ENCODE peak calls at places on chromosomes 13 and 19, in five cellular contexts. J, E, C, R and S are unnamed samples.

GRCh38 chr13:110268576-110269185 is 38.3 kb downstream of the COL4A1 start:
- DNase-seq in J (no peak), E (no peak), C (no peak), R (no peak), S (no peak)

GRCh38 chr19:6086081-6086858 is 24.0 kb downstream of the RFX2 start:
- DNase-seq in J (peak; percentile 83), E (peak; percentile 85), C (no peak), R (no peak), S (no peak)

GRCh38 chr19:42075364-42075615 is 676 bp upstream of the ZNF574 start:
- DNase-seq in J (no peak), E (no peak), C (no peak), R (no peak), S (no peak)

GRCh38 chr19:6101291-6101690 is 9.0 kb downstream of the RFX2 start:
- DNase-seq in J (no peak), E (no peak), C (no peak), R (no peak), S (no peak)

GRCh38 chr13:39603424-39603947 is 493 bp upstream of the LHFPL6 start:
- DNase-seq in J (peak; percentile 70), E (no peak), C (no peak), R (peak; percentile 29), S (no peak)

GRCh38 chr19:3034845-3035541 is 5.9 kb upstream of the TLE2 start:
- DNase-seq in J (peak; percentile 59), E (peak; percentile 56), C (no peak), R (peak; percentile 62), S (peak; percentile 62)

GRCh38 chr19:21835429-21835809 is 563 bp downstream of the ZNF43 start:
- DNase-seq in J (no peak), E (no peak), C (no peak), R (no peak), S (no peak)

GRCh38 chr13:57673197-57673596 is 41.7 kb downstream of the PCDH17 start:
- DNase-seq in J (no peak), E (no peak), C (peak; percentile 31), R (peak; percentile 71), S (no peak)

GRCh38 chr13:40028446-40028845 is 373.0 kb downstream of the COG6 start:
- DNase-seq in J (no peak), E (no peak), C (no peak), R (no peak), S (no peak)

GRCh38 chr13:111304603-111305289 is 15.7 kb upstream of the TEX29 start:
- DNase-seq in J (no peak), E (no peak), C (no peak), R (no peak), S (no peak)

GRCh38 chr19:48698046-48698445 is 2.3 kb downstream of the FUT2 start:
- DNase-seq in J (peak; percentile 54), E (peak; percentile 37), C (no peak), R (no peak), S (no peak)

GRCh38 chr13:91405240-91405639 is 6.8 kb downstream of the GPC5 start:
- DNase-seq in J (no peak), E (no peak), C (no peak), R (no peak), S (no peak)

GRCh38 chr13:111269508-111269907 is 50.9 kb upstream of the TEX29 start:
- DNase-seq in J (no peak), E (no peak), C (no peak), R (no peak), S (no peak)

GRCh38 chr19:8324186-8325050 is 3.1 kb downstream of the RPS28 start:
- DNase-seq in J (no peak), E (no peak), C (no peak), R (no peak), S (peak; percentile 16)

GRCh38 chr19:19443283-19443682 is 37.8 kb downstream of the GATAD2A start:
- DNase-seq in J (no peak), E (no peak), C (no peak), R (no peak), S (no peak)

GRCh38 chr13:19597523-19597922 is 35.9 kb upstream of the MPHOSPH8 start:
- DNase-seq in J (peak; percentile 79), E (peak; percentile 83), C (no peak), R (no peak), S (no peak)

GRCh38 chr13:49858183-49858856 is 65.8 kb upstream of the KPNA3 start:
- DNase-seq in J (peak; percentile 96), E (peak; percentile 79), C (no peak), R (no peak), S (no peak)

GRCh38 chr19:19628499-19629134 is 597 bp upstream of the LPAR2 start:
- DNase-seq in J (peak; percentile 16), E (peak; percentile 90), C (peak; percentile 79), R (peak; percentile 95), S (no peak)

GRCh38 chr19:46537136-46538097 is 41.8 kb upstream of the PNMA8B start:
- DNase-seq in J (peak; percentile 66), E (peak; percentile 17), C (no peak), R (peak; percentile 63), S (peak; percentile 56)

GRCh38 chr13:106104281-106104901 is 431.1 kb downstream of the EFNB2 start:
- DNase-seq in J (peak; percentile 90), E (peak; percentile 84), C (peak; percentile 42), R (peak; percentile 20), S (no peak)

GRCh38 chr13:28425796-28426195 is 69.1 kb downstream of the FLT1 start:
- DNase-seq in J (no peak), E (no peak), C (no peak), R (no peak), S (no peak)

GRCh38 chr13:51556740-51557139 is 27.5 kb upstream of the WDFY2 start:
- DNase-seq in J (no peak), E (peak; percentile 93), C (no peak), R (no peak), S (no peak)

GRCh38 chr13:105774739-105775460 is 760.6 kb downstream of the EFNB2 start:
- DNase-seq in J (no peak), E (no peak), C (no peak), R (peak; percentile 31), S (no peak)

GRCh38 chr19:38443458-38444001 is 10.0 kb downstream of the RYR1 start:
- DNase-seq in J (no peak), E (no peak), C (no peak), R (no peak), S (no peak)

GRCh38 chr13:98315466-98315865 is 138.4 kb upstream of the RNF113B start:
- DNase-seq in J (peak; percentile 82), E (no peak), C (no peak), R (no peak), S (no peak)

GRCh38 chr13:107767119-107767518 is 448.2 kb downstream of the LIG4 start:
- DNase-seq in J (peak; percentile 16), E (no peak), C (no peak), R (no peak), S (no peak)

GRCh38 chr19:21358768-21359451 is at the start of gene ZNF738:
- DNase-seq in J (peak; percentile 98), E (peak; percentile 94), C (peak; percentile 96), R (peak; percentile 98), S (peak; percentile 97)

GRCh38 chr19:38385804-38386257 is 2.0 kb downstream of the GGN start:
- DNase-seq in J (no peak), E (no peak), C (no peak), R (peak; percentile 27), S (no peak)

GRCh38 chr13:87903568-87903967 is 232.4 kb downstream of the SLITRK5 start:
- DNase-seq in J (no peak), E (no peak), C (no peak), R (no peak), S (no peak)

GRCh38 chr19:13834308-13834790 is 39.1 kb downstream of the ZSWIM4 start:
- DNase-seq in J (peak; percentile 83), E (peak; percentile 73), C (no peak), R (no peak), S (no peak)

GRCh38 chr19:19860756-19861390 is 4.8 kb upstream of the ZNF253 start:
- DNase-seq in J (no peak), E (no peak), C (peak; percentile 84), R (peak; percentile 75), S (no peak)

GRCh38 chr19:17580470-17581000 is 25.1 kb downstream of the COLGALT1 start:
- DNase-seq in J (no peak), E (no peak), C (no peak), R (no peak), S (no peak)

GRCh38 chr19:38262585-38263268 is 1.6 kb upstream of the SPINT2 start:
- DNase-seq in J (no peak), E (no peak), C (no peak), R (no peak), S (no peak)

GRCh38 chr19:10964903-10965302 is 4.1 kb downstream of the SMARCA4 start:
- DNase-seq in J (no peak), E (no peak), C (no peak), R (no peak), S (no peak)
- H2AFZ ChIP-seq in J (no peak overlapping the region), E (no peak overlapping the region), C (no peak overlapping the region), R (no peak overlapping the region), S (no peak overlapping the region)

GRCh38 chr13:37118002-37118401 is 12.5 kb upstream of the CSNK1A1L start:
- DNase-seq in J (no peak), E (no peak), C (no peak), R (no peak), S (no peak)
- H2AFZ ChIP-seq in J (no peak overlapping the region), E (peak overlapping the region; percentile 38), C (no peak overlapping the region), R (no peak overlapping the region), S (no peak overlapping the region)

GRCh38 chr13:74555291-74556001 is 421.2 kb upstream of the KLF12 start:
- DNase-seq in J (no peak), E (no peak), C (no peak), R (no peak), S (peak; percentile 30)
- H2AFZ ChIP-seq in J (no peak overlapping the region), E (no peak overlapping the region), C (peak overlapping the region; percentile 83), R (no peak overlapping the region), S (no peak overlapping the region)

DNA sequence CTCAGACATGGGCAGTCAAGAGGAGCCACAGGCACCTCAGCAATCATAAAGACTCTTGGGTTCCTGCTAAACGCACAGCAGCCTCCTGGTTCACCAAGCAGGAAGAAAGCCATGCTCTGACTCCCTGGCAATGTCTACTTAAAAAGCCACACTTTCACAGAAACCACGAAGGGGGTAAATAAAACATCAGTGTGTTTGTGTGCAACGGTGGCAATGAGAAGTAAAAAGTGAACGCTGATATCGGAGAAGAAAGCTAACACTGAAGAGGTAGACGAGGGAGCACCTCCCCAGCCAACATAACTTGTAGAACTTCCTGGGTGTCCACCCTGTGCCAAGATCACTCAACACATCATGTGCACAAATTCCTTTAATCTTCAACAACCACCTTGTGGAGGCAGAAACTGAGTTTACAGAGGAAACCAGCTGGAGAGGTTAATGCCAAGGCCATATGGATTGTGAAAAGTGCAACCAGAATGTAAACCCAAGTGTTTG is 30.2 kb downstream of the HSPH1 start:
- DNase-seq in J (no peak), E (no peak), C (no peak), R (no peak), S (peak; percentile 4)
- H2AFZ ChIP-seq in J (no peak overlapping the region), E (no peak overlapping the region), C (no peak overlapping the region), R (no peak overlapping the region), S (no peak overlapping the region)